ENCODE peak calls at places on chromosomes 1 and 21, in eight cellular contexts. One of them, this sample, is unnamed.
A peak's percentile ranks its signal among the peaks of the same experiment; 100 is the strongest.

GRCh38 chr1:38730511-38731397 is 128.8 kb downstream of the RRAGC start:
- DNase-seq in HCT116: peak; percentile 7
- DNase-seq in MM.1S: no peak
- DNase-seq in neural progenitor cell: no peak
- DNase-seq in hepatocyte: no peak
- DNase-seq in GM23248: peak; percentile 24
- DNase-seq in PC-3: peak; percentile 75
- DNase-seq in GM23338: no peak
- DNase-seq in this sample: no peak

GRCh38 chr1:232667094-232667780 is 37.3 kb upstream of the SIPA1L2 start:
- DNase-seq in HCT116: no peak
- DNase-seq in PC-3: no peak
- DNase-seq in GM23248: no peak
- DNase-seq in neural progenitor cell: no peak
- DNase-seq in hepatocyte: no peak
- DNase-seq in GM23338: no peak
- DNase-seq in MM.1S: peak; percentile 16
- DNase-seq in this sample: peak; percentile 24

GRCh38 chr1:2543543-2544092 is 12.6 kb upstream of the TNFRSF14 start:
- DNase-seq in hepatocyte: peak; percentile 42
- DNase-seq in GM23338: peak; percentile 52
- DNase-seq in HCT116: no peak
- DNase-seq in PC-3: no peak
- DNase-seq in neural progenitor cell: peak; percentile 90
- DNase-seq in MM.1S: no peak
- DNase-seq in GM23248: peak; percentile 46
- DNase-seq in this sample: no peak

GRCh38 chr1:30189818-30190480 is 533.4 kb downstream of the MATN1 start:
- DNase-seq in MM.1S: no peak
- DNase-seq in HCT116: no peak
- DNase-seq in GM23338: no peak
- DNase-seq in GM23248: no peak
- DNase-seq in neural progenitor cell: no peak
- DNase-seq in hepatocyte: no peak
- DNase-seq in PC-3: no peak
- DNase-seq in this sample: no peak

GRCh38 chr1:80274256-80274655 is 1267.7 kb upstream of the ADGRL4 start:
- DNase-seq in GM23248: no peak
- DNase-seq in PC-3: no peak
- DNase-seq in MM.1S: no peak
- DNase-seq in hepatocyte: no peak
- DNase-seq in HCT116: no peak
- DNase-seq in GM23338: no peak
- DNase-seq in neural progenitor cell: no peak
- DNase-seq in this sample: no peak

GRCh38 chr1:20167126-20167525 is 18.8 kb upstream of the UBXN10 start:
- DNase-seq in GM23248: no peak
- DNase-seq in hepatocyte: no peak
- DNase-seq in neural progenitor cell: no peak
- DNase-seq in PC-3: no peak
- DNase-seq in MM.1S: no peak
- DNase-seq in HCT116: no peak
- DNase-seq in GM23338: no peak
- DNase-seq in this sample: no peak

GRCh38 chr1:3518756-3519155 is 64.3 kb downstream of the ARHGEF16 start:
- DNase-seq in HCT116: no peak
- DNase-seq in neural progenitor cell: no peak
- DNase-seq in MM.1S: no peak
- DNase-seq in GM23338: no peak
- DNase-seq in PC-3: no peak
- DNase-seq in hepatocyte: no peak
- DNase-seq in GM23248: no peak
- DNase-seq in this sample: no peak

GRCh38 chr1:102733491-102734236 is 374.7 kb downstream of the COL11A1 start:
- DNase-seq in HCT116: no peak
- DNase-seq in GM23338: no peak
- DNase-seq in hepatocyte: no peak
- DNase-seq in PC-3: no peak
- DNase-seq in neural progenitor cell: no peak
- DNase-seq in GM23248: no peak
- DNase-seq in MM.1S: no peak
- DNase-seq in this sample: no peak

GRCh38 chr21:44434936-44435635 is 20.2 kb upstream of the LRRC3 start:
- DNase-seq in neural progenitor cell: no peak
- DNase-seq in MM.1S: no peak
- DNase-seq in GM23338: no peak
- DNase-seq in HCT116: no peak
- DNase-seq in GM23248: no peak
- DNase-seq in hepatocyte: no peak
- DNase-seq in PC-3: no peak
- DNase-seq in this sample: no peak

GRCh38 chr1:44616991-44617702 is 57.1 kb downstream of the TMEM53 start:
- DNase-seq in MM.1S: no peak
- DNase-seq in GM23338: peak; percentile 72
- DNase-seq in PC-3: no peak
- DNase-seq in GM23248: peak; percentile 92
- DNase-seq in hepatocyte: peak; percentile 36
- DNase-seq in HCT116: no peak
- DNase-seq in neural progenitor cell: peak; percentile 56
- DNase-seq in this sample: no peak

GRCh38 chr1:173420330-173420806 is 56.8 kb upstream of the PRDX6 start:
- DNase-seq in GM23338: peak; percentile 90
- DNase-seq in PC-3: peak; percentile 100
- DNase-seq in neural progenitor cell: peak; percentile 79
- DNase-seq in HCT116: peak; percentile 76
- DNase-seq in hepatocyte: peak; percentile 88
- DNase-seq in GM23248: peak; percentile 82
- DNase-seq in MM.1S: peak; percentile 81
- DNase-seq in this sample: peak; percentile 79

GRCh38 chr1:233237623-233238022 is 57.9 kb downstream of the PCNX2 start:
- DNase-seq in GM23338: no peak
- DNase-seq in GM23248: no peak
- DNase-seq in HCT116: no peak
- DNase-seq in MM.1S: no peak
- DNase-seq in PC-3: no peak
- DNase-seq in hepatocyte: no peak
- DNase-seq in neural progenitor cell: no peak
- DNase-seq in this sample: no peak

GRCh38 chr1:228321895-228322294 is 84.7 kb downstream of the TRIM11 start:
- DNase-seq in GM23248: no peak
- DNase-seq in PC-3: no peak
- DNase-seq in GM23338: no peak
- DNase-seq in neural progenitor cell: no peak
- DNase-seq in hepatocyte: no peak
- DNase-seq in MM.1S: no peak
- DNase-seq in HCT116: no peak
- DNase-seq in this sample: no peak

GRCh38 chr1:114219247-114219872 is 65.7 kb upstream of the SYT6 start:
- DNase-seq in hepatocyte: peak; percentile 19
- DNase-seq in GM23338: peak; percentile 45
- DNase-seq in neural progenitor cell: peak; percentile 53
- DNase-seq in HCT116: no peak
- DNase-seq in MM.1S: no peak
- DNase-seq in GM23248: peak; percentile 25
- DNase-seq in PC-3: peak; percentile 23
- DNase-seq in this sample: no peak

GRCh38 chr1:30324251-30325084 is 398.9 kb downstream of the MATN1 start:
- DNase-seq in PC-3: no peak
- DNase-seq in hepatocyte: no peak
- DNase-seq in HCT116: no peak
- DNase-seq in GM23338: no peak
- DNase-seq in MM.1S: no peak
- DNase-seq in GM23248: no peak
- DNase-seq in neural progenitor cell: no peak
- DNase-seq in this sample: no peak

GRCh38 chr1:57831624-57832023 is 407.8 kb upstream of the DAB1 start:
- DNase-seq in PC-3: peak; percentile 53
- DNase-seq in hepatocyte: no peak
- DNase-seq in MM.1S: no peak
- DNase-seq in HCT116: no peak
- DNase-seq in neural progenitor cell: no peak
- DNase-seq in GM23338: no peak
- DNase-seq in GM23248: peak; percentile 36
- DNase-seq in this sample: no peak

GRCh38 chr1:53944469-53945182 is 873 bp downstream of the IFT25 start:
- DNase-seq in GM23248: peak; percentile 51
- DNase-seq in neural progenitor cell: no peak
- DNase-seq in PC-3: no peak
- DNase-seq in hepatocyte: no peak
- DNase-seq in HCT116: no peak
- DNase-seq in MM.1S: peak; percentile 11
- DNase-seq in GM23338: peak; percentile 39
- DNase-seq in this sample: no peak

GRCh38 chr1:53945183-53945432 is 391 bp downstream of the IFT25 start:
- DNase-seq in GM23248: peak; percentile 71
- DNase-seq in MM.1S: no peak
- DNase-seq in PC-3: no peak
- DNase-seq in hepatocyte: no peak
- DNase-seq in GM23338: no peak
- DNase-seq in HCT116: no peak
- DNase-seq in neural progenitor cell: no peak
- DNase-seq in this sample: no peak

GRCh38 chr1:53943090-53943489 is 2.4 kb downstream of the IFT25 start:
- DNase-seq in neural progenitor cell: no peak
- DNase-seq in hepatocyte: no peak
- DNase-seq in MM.1S: no peak
- DNase-seq in HCT116: no peak
- DNase-seq in GM23338: no peak
- DNase-seq in GM23248: no peak
- DNase-seq in PC-3: no peak
- DNase-seq in this sample: no peak

GRCh38 chr1:53942149-53942957 is 3.1 kb downstream of the IFT25 start:
- DNase-seq in GM23338: no peak
- DNase-seq in HCT116: no peak
- DNase-seq in MM.1S: no peak
- DNase-seq in neural progenitor cell: no peak
- DNase-seq in hepatocyte: no peak
- DNase-seq in PC-3: peak; percentile 93
- DNase-seq in GM23248: no peak
- DNase-seq in this sample: no peak

GRCh38 chr1:53943490-53944043 is 1.9 kb downstream of the IFT25 start:
- DNase-seq in PC-3: no peak
- DNase-seq in neural progenitor cell: no peak
- DNase-seq in GM23338: no peak
- DNase-seq in MM.1S: no peak
- DNase-seq in GM23248: no peak
- DNase-seq in HCT116: no peak
- DNase-seq in hepatocyte: no peak
- DNase-seq in this sample: no peak
- TF ChIP-seq EZH2phosphoT487 in PC-3: no peak
- TF ChIP-seq EZH2phosphoT487 in neural progenitor cell: no peak
- TF ChIP-seq EZH2phosphoT487 in GM23338: no peak
- TF ChIP-seq EZH2phosphoT487 in MM.1S: no peak
- TF ChIP-seq EZH2phosphoT487 in GM23248: no peak
- TF ChIP-seq EZH2phosphoT487 in HCT116: no peak
- TF ChIP-seq EZH2phosphoT487 in hepatocyte: no peak
- TF ChIP-seq EZH2phosphoT487 in this sample: no peak

GRCh38 chr1:48048980-48049379 is 51.8 kb upstream of the TRABD2B start:
- DNase-seq in GM23338: no peak
- DNase-seq in HCT116: no peak
- DNase-seq in neural progenitor cell: no peak
- DNase-seq in PC-3: no peak
- DNase-seq in hepatocyte: no peak
- DNase-seq in GM23248: no peak
- DNase-seq in MM.1S: no peak
- DNase-seq in this sample: no peak
- TF ChIP-seq EZH2phosphoT487 in GM23338: no peak
- TF ChIP-seq EZH2phosphoT487 in HCT116: no peak
- TF ChIP-seq EZH2phosphoT487 in neural progenitor cell: no peak
- TF ChIP-seq EZH2phosphoT487 in PC-3: no peak
- TF ChIP-seq EZH2phosphoT487 in hepatocyte: no peak
- TF ChIP-seq EZH2phosphoT487 in GM23248: no peak
- TF ChIP-seq EZH2phosphoT487 in MM.1S: no peak
- TF ChIP-seq EZH2phosphoT487 in this sample: no peak

GRCh38 chr1:96538883-96539282 is 182.7 kb upstream of the PTBP2 start:
- DNase-seq in GM23338: no peak
- DNase-seq in GM23248: peak; percentile 94
- DNase-seq in neural progenitor cell: no peak
- DNase-seq in hepatocyte: peak; percentile 73
- DNase-seq in HCT116: no peak
- DNase-seq in MM.1S: no peak
- DNase-seq in PC-3: peak; percentile 13
- DNase-seq in this sample: no peak

GRCh38 chr1:96533820-96534219 is 187.8 kb upstream of the PTBP2 start:
- DNase-seq in hepatocyte: no peak
- DNase-seq in GM23338: no peak
- DNase-seq in GM23248: no peak
- DNase-seq in HCT116: no peak
- DNase-seq in neural progenitor cell: no peak
- DNase-seq in MM.1S: no peak
- DNase-seq in PC-3: no peak
- DNase-seq in this sample: no peak

GRCh38 chr1:96536576-96536975 is 185.0 kb upstream of the PTBP2 start:
- DNase-seq in MM.1S: no peak
- DNase-seq in HCT116: no peak
- DNase-seq in PC-3: no peak
- DNase-seq in neural progenitor cell: no peak
- DNase-seq in hepatocyte: no peak
- DNase-seq in GM23338: no peak
- DNase-seq in GM23248: peak; percentile 77
- DNase-seq in this sample: no peak

GRCh38 chr1:96541491-96541890 is 180.1 kb upstream of the PTBP2 start:
- DNase-seq in neural progenitor cell: no peak
- DNase-seq in MM.1S: no peak
- DNase-seq in hepatocyte: no peak
- DNase-seq in PC-3: no peak
- DNase-seq in HCT116: no peak
- DNase-seq in GM23248: no peak
- DNase-seq in GM23338: no peak
- DNase-seq in this sample: no peak

DNA sequence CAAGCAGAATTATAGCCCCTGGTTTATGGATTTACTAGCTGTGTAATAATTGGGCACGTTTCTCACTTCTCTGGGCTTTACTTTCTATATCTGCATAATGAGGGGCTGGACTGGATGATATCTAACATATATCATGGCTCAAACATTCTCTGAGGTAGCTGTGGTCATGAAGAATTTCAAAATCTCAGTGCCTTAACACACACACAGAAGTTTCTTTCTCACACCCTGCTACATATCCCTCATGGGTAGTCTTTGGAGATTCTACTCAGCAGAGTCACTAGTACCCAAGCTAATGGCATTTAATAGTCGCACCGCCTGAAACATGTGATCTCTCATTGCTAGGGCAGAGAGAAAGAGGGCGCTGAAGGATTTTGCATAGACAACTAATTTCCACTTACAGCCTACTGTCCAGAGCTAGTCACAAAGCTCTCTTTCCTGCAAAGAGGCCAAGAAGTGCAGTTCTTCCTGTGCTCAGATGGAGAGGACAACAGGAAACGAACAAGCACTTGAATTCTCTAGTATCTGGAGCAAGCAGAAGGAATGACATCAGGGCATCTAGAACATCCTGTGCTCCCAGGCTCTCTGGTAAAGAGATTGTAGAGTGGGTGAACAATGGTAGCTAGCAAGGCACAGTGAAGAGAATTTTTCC is 183.5 kb upstream of the PTBP2 start:
- DNase-seq in GM23338: peak; percentile 36
- DNase-seq in MM.1S: no peak
- DNase-seq in neural progenitor cell: no peak
- DNase-seq in GM23248: peak; percentile 80
- DNase-seq in hepatocyte: peak; percentile 46
- DNase-seq in PC-3: no peak
- DNase-seq in HCT116: no peak
- DNase-seq in this sample: no peak
- TF ChIP-seq EZH2phosphoT487 in GM23338: no peak
- TF ChIP-seq EZH2phosphoT487 in MM.1S: no peak
- TF ChIP-seq EZH2phosphoT487 in neural progenitor cell: no peak
- TF ChIP-seq EZH2phosphoT487 in GM23248: no peak
- TF ChIP-seq EZH2phosphoT487 in hepatocyte: no peak
- TF ChIP-seq EZH2phosphoT487 in PC-3: no peak
- TF ChIP-seq EZH2phosphoT487 in HCT116: no peak
- TF ChIP-seq EZH2phosphoT487 in this sample: no peak

GRCh38 chr1:100556181-100556580 is 18.2 kb downstream of the GPR88 start:
- DNase-seq in HCT116: no peak
- DNase-seq in neural progenitor cell: no peak
- DNase-seq in MM.1S: no peak
- DNase-seq in hepatocyte: no peak
- DNase-seq in PC-3: no peak
- DNase-seq in GM23338: no peak
- DNase-seq in GM23248: no peak
- DNase-seq in this sample: no peak
- TF ChIP-seq EZH2phosphoT487 in HCT116: no peak
- TF ChIP-seq EZH2phosphoT487 in neural progenitor cell: no peak
- TF ChIP-seq EZH2phosphoT487 in MM.1S: no peak
- TF ChIP-seq EZH2phosphoT487 in hepatocyte: no peak
- TF ChIP-seq EZH2phosphoT487 in PC-3: no peak
- TF ChIP-seq EZH2phosphoT487 in GM23338: no peak
- TF ChIP-seq EZH2phosphoT487 in GM23248: no peak
- TF ChIP-seq EZH2phosphoT487 in this sample: no peak

This sample was measured in OCI-LY7.